ENCODE peak calls at places on chromosomes 7 and 10, in four cellular contexts. V is CD8-positive, alpha-beta memory T cell; G is PC-9; T is tibial artery. O is an unnamed sample. For H3K36me3, the result is how much of the 10 kb centered on the place peaks cover.

GRCh38 chr7:92402920-92403759 is 44.1 kb upstream of the GATAD1 start:
- DNase-seq in V (no peak), G (no peak), T (no peak), O (no peak)

GRCh38 chr7:12403287-12404181 is at the start of gene VWDE:
- DNase-seq in V (peak), G (peak), T (no peak), O (no peak)

GRCh38 chr10:84008878-84009277 is 130.4 kb upstream of the GHITM start:
- DNase-seq in V (no peak), G (peak), T (no peak), O (peak)

GRCh38 chr10:91137822-91138221 is 82.6 kb upstream of the PCGF5 start:
- DNase-seq in V (no peak), G (no peak), T (no peak), O (peak)

GRCh38 chr7:116249969-116250553 is 39.7 kb downstream of the TES start:
- DNase-seq in V (no peak), G (no peak), T (no peak), O (peak)

GRCh38 chr7:45709168-45710034 is 135.2 kb downstream of the ADCY1 start:
- DNase-seq in V (no peak), G (no peak), T (peak), O (no peak)

GRCh38 chr7:29479606-29480200 is 83.9 kb upstream of the PRR15 start:
- DNase-seq in V (no peak), G (no peak), T (no peak), O (peak)

GRCh38 chr7:14381306-14381705 is 391.8 kb upstream of the ETV1 start:
- DNase-seq in V (no peak), G (no peak), T (no peak), O (no peak)

GRCh38 chr10:5461201-5461585 is 38.2 kb downstream of the CALML5 start:
- DNase-seq in V (no peak), G (no peak), T (no peak), O (no peak)

GRCh38 chr10:5297466-5297865 is 67.3 kb upstream of the UCN3 start:
- DNase-seq in V (no peak), G (no peak), T (peak), O (no peak)

GRCh38 chr10:33114451-33114944 is 156.5 kb upstream of the ITGB1 start:
- DNase-seq in V (no peak), G (peak), T (no peak), O (no peak)

GRCh38 chr10:58348571-58349033 is 13.8 kb downstream of the UBE2D1 start:
- DNase-seq in V (no peak), G (no peak), T (no peak), O (no peak)

GRCh38 chr7:2521341-2521745 is 1.8 kb downstream of the LFNG start:
- DNase-seq in V (no peak), G (no peak), T (no peak), O (no peak)

GRCh38 chr7:135757719-135758411 is 9.3 kb upstream of the FAM180A start:
- DNase-seq in V (no peak), G (no peak), T (peak), O (no peak)

GRCh38 chr7:44403176-44403759 is 77.9 kb upstream of the CAMK2B start:
- DNase-seq in V (no peak), G (no peak), T (no peak), O (no peak)

GRCh38 chr7:44400033-44400511 is 74.7 kb upstream of the CAMK2B start:
- DNase-seq in V (no peak), G (no peak), T (no peak), O (no peak)

GRCh38 chr7:44403775-44404174 is 78.4 kb upstream of the CAMK2B start:
- DNase-seq in V (no peak), G (no peak), T (no peak), O (no peak)

GRCh38 chr7:44402401-44403096 is 77.2 kb upstream of the CAMK2B start:
- DNase-seq in V (no peak), G (no peak), T (no peak), O (no peak)

GRCh38 chr7:44401692-44402091 is 76.3 kb upstream of the CAMK2B start:
- DNase-seq in V (no peak), G (no peak), T (no peak), O (no peak)
- H3K36me3 ChIP-seq in V (under half), G (under half), T (under half), O (under half)

DNA sequence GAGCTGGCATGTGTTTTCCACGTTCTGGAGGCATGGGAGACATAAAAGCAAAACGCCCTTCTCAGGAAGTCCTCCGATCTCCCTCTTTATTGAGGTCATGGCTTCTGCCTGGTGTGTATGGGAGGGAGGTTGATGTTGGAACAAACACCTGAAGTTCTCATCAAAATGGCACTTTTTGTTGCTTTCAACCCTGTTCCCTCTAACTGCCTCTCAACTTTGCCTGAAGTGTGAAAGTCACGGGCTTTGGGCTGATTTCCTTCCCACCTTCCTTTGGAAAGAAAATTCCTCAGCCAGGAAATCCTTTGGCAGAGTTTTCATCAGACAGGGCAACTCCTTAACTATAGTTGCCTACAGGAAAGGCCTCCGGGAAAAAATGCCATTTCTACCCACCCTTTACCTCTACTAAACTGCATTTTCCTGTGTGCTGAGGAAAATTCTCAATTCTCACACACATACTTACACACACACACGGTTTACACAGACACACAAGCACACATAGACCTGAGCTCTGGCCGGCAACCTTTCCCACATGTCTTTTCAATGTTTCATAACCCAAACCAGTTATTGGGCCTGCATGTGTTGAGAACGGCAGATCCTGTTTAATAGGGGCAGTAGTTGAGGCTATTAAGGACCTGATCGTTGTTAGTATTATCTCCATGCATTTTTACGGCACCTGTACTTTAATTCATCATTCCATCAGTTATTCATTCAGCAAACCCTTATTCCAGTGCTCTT is 36.4 kb downstream of the CYP17A1 start:
- DNase-seq in V (no peak), G (no peak), T (no peak), O (no peak)
- H3K27ac ChIP-seq in V (no peak), G (no peak), T (peak), O (no peak)

DNA sequence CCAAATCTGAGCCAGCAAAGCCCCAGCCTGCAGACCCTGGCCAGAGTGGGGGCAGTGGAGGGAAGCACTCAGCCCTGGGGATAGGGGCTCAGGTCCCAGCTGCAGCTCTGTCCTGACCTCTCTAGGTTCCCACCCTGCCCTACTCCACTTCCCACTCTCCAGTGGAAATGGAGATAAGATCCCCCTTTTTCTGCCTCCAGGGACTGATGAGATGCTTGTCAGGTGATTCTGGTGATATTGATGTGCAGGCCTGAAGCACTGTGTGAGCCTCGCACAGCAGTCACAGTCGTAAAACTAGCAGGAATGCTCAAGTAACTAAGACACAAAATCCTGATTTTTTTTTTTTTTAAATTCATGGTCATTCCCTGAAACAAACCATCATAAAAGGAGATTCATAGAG is 55.0 kb upstream of the BTBD16 start:
- DNase-seq in V (no peak), G (no peak), T (no peak), O (no peak)
- H3K36me3 ChIP-seq in V (under half), G (under half), T (under half), O (under half)

GRCh38 chr7:107622429-107622828 is 38.2 kb upstream of the SLC26A4 start:
- DNase-seq in V (no peak), G (no peak), T (no peak), O (no peak)
- H3K27ac ChIP-seq in V (no peak), G (peak), T (no peak), O (no peak)

GRCh38 chr10:71299071-71299759 is 19.8 kb upstream of the SLC29A3 start:
- DNase-seq in V (no peak), G (no peak), T (no peak), O (no peak)

GRCh38 chr10:71294856-71295255 is 24.2 kb upstream of the SLC29A3 start:
- DNase-seq in V (no peak), G (no peak), T (no peak), O (no peak)

GRCh38 chr10:71296086-71296485 is 23.0 kb upstream of the SLC29A3 start:
- DNase-seq in V (no peak), G (no peak), T (no peak), O (no peak)

GRCh38 chr10:71295641-71296040 is 23.4 kb upstream of the SLC29A3 start:
- DNase-seq in V (no peak), G (no peak), T (no peak), O (no peak)

DNA sequence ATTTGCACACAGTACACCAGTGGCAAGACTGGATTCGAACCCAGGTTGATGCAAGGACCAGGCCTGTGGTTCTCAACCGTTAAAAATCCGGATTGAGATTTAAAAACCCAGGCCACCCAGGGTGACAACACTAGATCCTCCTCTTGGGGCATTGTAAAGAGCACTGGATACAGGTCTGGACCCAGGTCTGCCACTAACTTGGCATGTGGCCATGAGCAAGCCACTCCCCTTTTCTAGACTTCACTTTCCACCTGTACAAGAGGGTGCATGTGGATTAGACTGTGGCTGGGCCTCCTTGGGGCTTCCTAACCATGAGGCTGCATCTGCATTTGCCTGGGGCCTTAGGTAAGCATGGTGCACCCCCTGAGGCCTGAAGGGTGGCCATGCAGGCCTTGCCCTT is 21.7 kb upstream of the SLC29A3 start:
- DNase-seq in V (no peak), G (no peak), T (no peak), O (no peak)
- H3K36me3 ChIP-seq in V (under half), G (under half), T (under half), O (under half)